ENCODE peak calls at places on chromosomes 6 and 20, in ten cellular contexts. E, U, D, P, R, J, O, Y, Q and F are unnamed samples.

GRCh38 chr6:102387351-102388033 is 994.0 kb downstream of the GRIK2 start:
- DNase-seq in E (no peak), U (no peak), D (no peak), P (no peak), R (no peak), J (no peak), O (no peak), Y (no peak), Q (no peak), F (no peak)

GRCh38 chr20:34311118-34312023 is 8.2 kb upstream of the AHCY start:
- DNase-seq in E (peak; percentile 82), U (peak; percentile 64), D (peak; percentile 86), P (peak; percentile 83), R (no peak), J (no peak), O (no peak), Y (no peak), Q (no peak), F (peak; percentile 38)

GRCh38 chr20:41078329-41078728 is 49.7 kb downstream of the TOP1 start:
- DNase-seq in E (no peak), U (no peak), D (no peak), P (peak; percentile 48), R (no peak), J (peak; percentile 52), O (peak; percentile 62), Y (no peak), Q (no peak), F (no peak)

GRCh38 chr6:17962436-17963031 is 24.9 kb downstream of the KIF13A start:
- DNase-seq in E (no peak), U (no peak), D (no peak), P (no peak), R (no peak), J (peak; percentile 33), O (peak; percentile 99), Y (no peak), Q (no peak), F (no peak)

GRCh38 chr6:128018821-128019220 is 118.0 kb upstream of the THEMIS start:
- DNase-seq in E (no peak), U (no peak), D (no peak), P (no peak), R (no peak), J (no peak), O (no peak), Y (no peak), Q (no peak), F (no peak)

GRCh38 chr20:41142914-41143313 is 5.6 kb downstream of the PLCG1 start:
- DNase-seq in E (no peak), U (no peak), D (no peak), P (no peak), R (peak; percentile 41), J (no peak), O (no peak), Y (no peak), Q (no peak), F (no peak)

GRCh38 chr6:42140756-42141602 is 1.4 kb downstream of the C6orf132 start:
- DNase-seq in E (no peak), U (no peak), D (no peak), P (no peak), R (no peak), J (no peak), O (peak; percentile 23), Y (no peak), Q (no peak), F (peak; percentile 6)

GRCh38 chr20:11090751-11091150 is 417.0 kb upstream of the JAG1 start:
- DNase-seq in E (no peak), U (no peak), D (no peak), P (no peak), R (no peak), J (no peak), O (no peak), Y (peak; percentile 46), Q (no peak), F (no peak)

GRCh38 chr6:36130672-36131516 is 581 bp downstream of the MAPK13 start:
- DNase-seq in E (peak; percentile 49), U (no peak), D (peak; percentile 46), P (peak; percentile 45), R (peak; percentile 89), J (no peak), O (no peak), Y (peak; percentile 17), Q (peak; percentile 66), F (peak; percentile 79)

GRCh38 chr6:107976267-107976783 is 18.3 kb upstream of the SEC63 start:
- DNase-seq in E (peak; percentile 14), U (no peak), D (no peak), P (no peak), R (no peak), J (no peak), O (no peak), Y (no peak), Q (no peak), F (no peak)

GRCh38 chr6:149454405-149454848 is 30.4 kb downstream of the ZC3H12D start:
- DNase-seq in E (no peak), U (no peak), D (no peak), P (no peak), R (peak; percentile 97), J (no peak), O (peak; percentile 88), Y (no peak), Q (peak; percentile 97), F (no peak)

GRCh38 chr6:131029661-131030297 is 33.3 kb downstream of the EPB41L2 start:
- DNase-seq in E (no peak), U (no peak), D (no peak), P (peak; percentile 40), R (no peak), J (no peak), O (peak; percentile 67), Y (no peak), Q (no peak), F (no peak)

GRCh38 chr6:28597924-28598323 is 72.2 kb downstream of the GPX5 start:
- DNase-seq in E (no peak), U (no peak), D (no peak), P (peak; percentile 43), R (no peak), J (peak; percentile 72), O (peak; percentile 6), Y (peak; percentile 71), Q (no peak), F (no peak)

GRCh38 chr20:3461191-3461874 is 9.5 kb upstream of the ATRN start:
- DNase-seq in E (no peak), U (no peak), D (no peak), P (peak; percentile 60), R (no peak), J (no peak), O (no peak), Y (no peak), Q (no peak), F (peak; percentile 49)

GRCh38 chr6:7909323-7910276 is 988 bp downstream of the TXNDC5 start:
- DNase-seq in E (peak; percentile 31), U (no peak), D (peak; percentile 32), P (peak; percentile 77), R (peak; percentile 86), J (peak; percentile 74), O (peak; percentile 48), Y (no peak), Q (peak; percentile 75), F (peak; percentile 80)

GRCh38 chr20:38472513-38473352 is at the start of gene RALGAPB:
- DNase-seq in E (peak; percentile 99), U (peak; percentile 100), D (peak; percentile 98), P (peak; percentile 100), R (peak; percentile 100), J (peak; percentile 99), O (peak; percentile 94), Y (peak; percentile 96), Q (peak; percentile 99), F (peak; percentile 98)

GRCh38 chr6:36897629-36898028 is 11.9 kb downstream of the C6orf89 start:
- DNase-seq in E (no peak), U (no peak), D (no peak), P (peak; percentile 30), R (no peak), J (peak; percentile 13), O (no peak), Y (no peak), Q (no peak), F (no peak)

GRCh38 chr6:165515963-165516624 is 146.9 kb downstream of the PDE10A start:
- DNase-seq in E (no peak), U (no peak), D (no peak), P (no peak), R (no peak), J (no peak), O (peak; percentile 42), Y (no peak), Q (no peak), F (no peak)